ENCODE peak calls at places on chromosome 14, in four cellular contexts. X is effector memory CD4-positive, alpha-beta T cell; L is CD8-positive, alpha-beta memory T cell; A is CD4-positive, alpha-beta memory T cell. J is an unnamed sample.

GRCh38 chr14:66495214-66496098 is 9.3 kb downstream of the CCDC196 start:
- DNase-seq in X (peak; percentile 1), L (peak; percentile 36), A (peak; percentile 34), J (no peak)

GRCh38 chr14:106530423-106531107 is 1004.2 kb downstream of the TMEM121 start:
- DNase-seq in X (peak; percentile 25), L (no peak), A (peak; percentile 36), J (no peak)

GRCh38 chr14:57725399-57726077 is 140.4 kb downstream of the SLC35F4 start:
- DNase-seq in X (no peak), L (no peak), A (no peak), J (no peak)

GRCh38 chr14:39988939-39989338 is 556.7 kb upstream of the FBXO33 start:
- DNase-seq in X (no peak), L (peak; percentile 1), A (no peak), J (no peak)

GRCh38 chr14:100488057-100488456 is 99.2 kb downstream of the BEGAIN start:
- DNase-seq in X (no peak), L (no peak), A (no peak), J (no peak)

GRCh38 chr14:71166434-71166833 is 259.2 kb downstream of the PCNX1 start:
- DNase-seq in X (no peak), L (no peak), A (no peak), J (no peak)

GRCh38 chr14:105249175-105250007 is 1.1 kb downstream of the BTBD6 start:
- DNase-seq in X (no peak), L (no peak), A (no peak), J (no peak)

GRCh38 chr14:72710212-72710611 is 183.7 kb downstream of the DPF3 start:
- DNase-seq in X (no peak), L (no peak), A (no peak), J (no peak)

GRCh38 chr14:36207500-36207899 is 31.0 kb upstream of the PTCSC3 start:
- DNase-seq in X (no peak), L (no peak), A (no peak), J (no peak)

GRCh38 chr14:68479247-68479646 is 313.6 kb downstream of the ZFP36L1 start:
- DNase-seq in X (no peak), L (no peak), A (no peak), J (no peak)

GRCh38 chr14:53640695-53641094 is 315.9 kb downstream of the BMP4 start:
- DNase-seq in X (no peak), L (no peak), A (no peak), J (no peak)

GRCh38 chr14:92760524-92760805 is 12.0 kb upstream of the LGMN start:
- DNase-seq in X (no peak), L (no peak), A (no peak), J (no peak)

GRCh38 chr14:105857223-105857815 is 330.9 kb downstream of the TMEM121 start:
- DNase-seq in X (no peak), L (no peak), A (peak; percentile 44), J (no peak)

GRCh38 chr14:58765375-58765774 is 127.6 kb downstream of the DACT1 start:
- DNase-seq in X (no peak), L (no peak), A (no peak), J (no peak)

GRCh38 chr14:73744175-73744867 is 30.1 kb upstream of the PNMA1 start:
- DNase-seq in X (no peak), L (no peak), A (no peak), J (no peak)

GRCh38 chr14:51554953-51555352 is 96.8 kb upstream of the FRMD6 start:
- DNase-seq in X (no peak), L (no peak), A (no peak), J (no peak)

GRCh38 chr14:96783306-96784224 is 13.6 kb upstream of the VRK1 start:
- DNase-seq in X (no peak), L (no peak), A (no peak), J (no peak)

GRCh38 chr14:31967669-31967975 is 109.5 kb upstream of the ARHGAP5 start:
- DNase-seq in X (no peak), L (no peak), A (no peak), J (no peak)

GRCh38 chr14:74065746-74066575 is 18.3 kb downstream of the ALDH6A1 start:
- DNase-seq in X (no peak), L (no peak), A (no peak), J (no peak)

GRCh38 chr14:29926701-29927595 is 699 bp downstream of the PRKD1 start:
- DNase-seq in X (no peak), L (no peak), A (no peak), J (no peak)

GRCh38 chr14:68235011-68235410 is 415.4 kb downstream of the RAD51B start:
- DNase-seq in X (no peak), L (no peak), A (no peak), J (no peak)

GRCh38 chr14:90042587-90043252 is 19.1 kb upstream of the KCNK13 start:
- DNase-seq in X (no peak), L (no peak), A (no peak), J (no peak)

GRCh38 chr14:91170504-91171121 is 56.7 kb downstream of the DGLUCY start:
- DNase-seq in X (no peak), L (no peak), A (no peak), J (no peak)

GRCh38 chr14:91173221-91173670 is 59.4 kb downstream of the DGLUCY start:
- DNase-seq in X (peak; percentile 58), L (peak; percentile 68), A (peak; percentile 72), J (peak; percentile 8)

GRCh38 chr14:91173867-91174266 is 60.0 kb downstream of the DGLUCY start:
- DNase-seq in X (no peak), L (no peak), A (no peak), J (no peak)

GRCh38 chr14:91169951-91170350 is 56.1 kb downstream of the DGLUCY start:
- DNase-seq in X (no peak), L (no peak), A (no peak), J (no peak)

DNA sequence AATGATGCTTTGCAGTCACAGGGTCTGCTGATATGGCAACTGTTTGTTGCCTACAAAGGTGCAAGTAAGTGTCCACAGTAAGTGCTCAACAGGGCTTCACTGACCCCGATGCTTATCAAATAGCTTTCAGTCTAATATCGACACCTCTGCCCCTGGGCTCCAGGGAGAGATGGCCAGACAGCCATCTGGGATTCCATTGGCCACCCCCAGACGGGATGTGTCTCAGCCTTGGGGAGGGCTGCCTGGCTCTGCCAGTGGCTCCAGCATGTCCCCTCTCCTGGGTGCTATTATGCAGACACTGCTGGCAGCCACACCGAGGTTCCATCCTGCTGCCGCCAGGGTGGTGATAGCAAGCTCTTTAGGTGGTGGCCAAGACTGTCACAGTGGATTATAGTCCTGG is 57.4 kb downstream of the DGLUCY start:
- DNase-seq in X (no peak), L (no peak), A (no peak), J (no peak)
- H3K27ac ChIP-seq in X (no peak overlapping the region), L (no peak overlapping the region), A (no peak overlapping the region), J (peak overlapping the region; percentile 65)

GRCh38 chr14:103113303-103113702 is 10.0 kb upstream of the TNFAIP2 start:
- DNase-seq in X (no peak), L (no peak), A (no peak), J (no peak)

GRCh38 chr14:103112488-103113243 is 10.6 kb upstream of the TNFAIP2 start:
- DNase-seq in X (no peak), L (no peak), A (no peak), J (no peak)

GRCh38 chr14:103111297-103111981 is 11.8 kb upstream of the TNFAIP2 start:
- DNase-seq in X (no peak), L (no peak), A (no peak), J (no peak)

GRCh38 chr14:103115845-103116572 is 7.3 kb upstream of the TNFAIP2 start:
- DNase-seq in X (no peak), L (no peak), A (no peak), J (no peak)

GRCh38 chr14:103113774-103114173 is 9.5 kb upstream of the TNFAIP2 start:
- DNase-seq in X (no peak), L (no peak), A (no peak), J (no peak)
- H3K4me1 ChIP-seq in X (no peaks in the 10 kb centered on the region), L (no peaks in the 10 kb centered on the region), A (peaks cover 4% of the 10 kb centered on the region), J (peaks cover 49% of the 10 kb centered on the region)

GRCh38 chr14:91419044-91419397 is 1.4 kb upstream of the CCDC88C start:
- DNase-seq in X (peak; percentile 49), L (peak; percentile 85), A (peak; percentile 81), J (no peak)
- H3K27ac ChIP-seq in X (peak overlapping the region; percentile 66), L (no peak overlapping the region), A (peak overlapping the region; percentile 67), J (no peak overlapping the region)

GRCh38 chr14:23175823-23176222 is 7.6 kb downstream of the SLC7A8 start:
- DNase-seq in X (no peak), L (no peak), A (no peak), J (no peak)
- H3K4me1 ChIP-seq in X (no peaks in the 10 kb centered on the region), L (no peaks in the 10 kb centered on the region), A (no peaks in the 10 kb centered on the region), J (peaks cover 68% of the 10 kb centered on the region)

DNA sequence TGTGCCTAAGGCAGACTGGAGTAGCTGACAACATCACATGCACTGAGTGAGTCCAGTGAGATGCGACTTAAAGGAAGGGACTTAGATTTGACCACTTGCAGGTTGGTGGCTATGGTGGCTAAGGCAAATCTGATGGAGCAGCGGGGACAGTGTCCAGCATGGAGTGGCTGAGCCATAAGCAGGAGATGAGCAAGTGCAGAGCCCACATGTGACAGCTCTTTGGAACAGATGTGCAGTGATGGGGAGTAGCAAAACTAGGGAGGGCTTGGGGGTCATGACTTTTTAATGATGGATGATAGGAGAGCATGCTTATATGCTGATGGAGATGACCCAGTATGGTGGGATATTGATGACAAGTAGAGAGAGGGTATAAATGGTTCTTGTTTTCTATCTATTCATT is 80.2 kb downstream of the PELI2 start:
- DNase-seq in X (no peak), L (no peak), A (no peak), J (no peak)
- H3K27ac ChIP-seq in X (no peak overlapping the region), L (peak overlapping the region; percentile 17), A (no peak overlapping the region), J (peak overlapping the region; percentile 21)

GRCh38 chr14:103884854-103885253 is 37.5 kb upstream of the PPP1R13B start:
- DNase-seq in X (no peak), L (no peak), A (no peak), J (no peak)
- H3K4me1 ChIP-seq in X (peaks cover 9% of the 10 kb centered on the region), L (peaks cover 10% of the 10 kb centered on the region), A (peaks cover 11% of the 10 kb centered on the region), J (peaks cover 11% of the 10 kb centered on the region)

GRCh38 chr14:69937367-69937777 is 58.2 kb downstream of the SMOC1 start:
- DNase-seq in X (no peak), L (no peak), A (no peak), J (no peak)

GRCh38 chr14:69932391-69932790 is 53.2 kb downstream of the SMOC1 start:
- DNase-seq in X (no peak), L (no peak), A (no peak), J (no peak)

GRCh38 chr14:69938751-69939150 is 59.5 kb downstream of the SMOC1 start:
- DNase-seq in X (no peak), L (no peak), A (no peak), J (no peak)

GRCh38 chr14:69931960-69932359 is 52.7 kb downstream of the SMOC1 start:
- DNase-seq in X (no peak), L (no peak), A (no peak), J (no peak)

GRCh38 chr14:69933623-69934275 is 54.5 kb downstream of the SMOC1 start:
- DNase-seq in X (no peak), L (no peak), A (no peak), J (no peak)
- H3K27ac ChIP-seq in X (no peak overlapping the region), L (no peak overlapping the region), A (no peak overlapping the region), J (no peak overlapping the region)